ENCODE peak calls at places on chromosome 13, in four cellular contexts. Z, H, N and M are unnamed samples.

GRCh38 chr13:79309690-79310089 is 96.4 kb downstream of the RBM26 start:
- DNase-seq in H (no peak), N (no peak), Z (no peak), M (no peak)

GRCh38 chr13:49421391-49421790 is 22.5 kb downstream of the CAB39L start:
- DNase-seq in N (no peak), H (peak), Z (peak), M (no peak)

GRCh38 chr13:48194392-48194754 is 38.6 kb upstream of the ITM2B start:
- DNase-seq in Z (peak), H (no peak), N (no peak), M (no peak)

GRCh38 chr13:94674609-94675348 is 37.6 kb downstream of the SOX21 start:
- DNase-seq in Z (peak), H (no peak), N (peak), M (peak)

GRCh38 chr13:91286317-91286716 is 61.2 kb upstream of the MIR17HG start:
- DNase-seq in Z (no peak), H (no peak), N (no peak), M (no peak)

GRCh38 chr13:94700536-94700935 is 11.8 kb downstream of the SOX21 start:
- DNase-seq in H (no peak), Z (no peak), N (no peak), M (no peak)

GRCh38 chr13:27953671-27954405 is 15.3 kb downstream of the CDX2 start:
- DNase-seq in Z (peak), N (peak), H (peak), M (peak)

GRCh38 chr13:73174521-73175010 is 115.8 kb downstream of the KLF5 start:
- DNase-seq in N (no peak), Z (no peak), H (no peak), M (no peak)

GRCh38 chr13:106089251-106089940 is 446.1 kb downstream of the EFNB2 start:
- DNase-seq in H (no peak), N (no peak), Z (no peak), M (no peak)

GRCh38 chr13:48746816-48747215 is 93.1 kb downstream of the CYSLTR2 start:
- DNase-seq in H (no peak), N (no peak), Z (peak), M (no peak)

GRCh38 chr13:110820311-110820710 is 94.6 kb downstream of the ANKRD10 start:
- DNase-seq in Z (no peak), H (no peak), N (no peak), M (no peak)

GRCh38 chr13:99331881-99332293 is 24.7 kb upstream of the GPR183 start:
- DNase-seq in H (no peak), N (no peak), Z (no peak), M (no peak)

GRCh38 chr13:74978596-74978995 is 503.4 kb downstream of the TBC1D4 start:
- DNase-seq in Z (no peak), H (no peak), N (no peak), M (no peak)

GRCh38 chr13:45809810-45810394 is 41.7 kb downstream of the SIAH3 start:
- DNase-seq in N (no peak), Z (no peak), H (no peak), M (no peak)

GRCh38 chr13:31639443-31640163 is 99.7 kb upstream of the RXFP2 start:
- DNase-seq in N (no peak), H (no peak), Z (peak), M (no peak)

GRCh38 chr13:41581884-41582547 is 124.7 kb downstream of the RGCC start:
- DNase-seq in N (no peak), Z (peak), H (no peak), M (no peak)

GRCh38 chr13:90690458-90691063 is 656.9 kb upstream of the MIR17HG start:
- DNase-seq in Z (peak), N (no peak), H (no peak), M (no peak)

GRCh38 chr13:104132849-104133248 is 1066.6 kb upstream of the SLC10A2 start:
- DNase-seq in Z (no peak), N (no peak), H (no peak), M (no peak)

GRCh38 chr13:86846501-86846900 is 824.7 kb upstream of the SLITRK5 start:
- DNase-seq in Z (no peak), N (no peak), H (no peak), M (no peak)

GRCh38 chr13:20303636-20304035 is 71.5 kb upstream of the GJB6 start:
- DNase-seq in H (no peak), Z (no peak), N (no peak), M (no peak)

GRCh38 chr13:96090240-96091101 is 564 bp downstream of the HS6ST3 start:
- DNase-seq in Z (peak), H (no peak), N (peak), M (peak)

GRCh38 chr13:36553501-36553900 is 120.3 kb upstream of the SERTM1 start:
- DNase-seq in H (no peak), N (no peak), Z (peak), M (no peak)

GRCh38 chr13:114100446-114101320 is 31.7 kb downstream of the RASA3 start:
- DNase-seq in H (no peak), N (no peak), Z (no peak), M (no peak)

GRCh38 chr13:114099918-114100445 is 32.4 kb downstream of the RASA3 start:
- DNase-seq in Z (peak), N (no peak), H (no peak), M (no peak)

GRCh38 chr13:114102521-114103288 is 29.7 kb downstream of the RASA3 start:
- DNase-seq in N (no peak), H (no peak), Z (no peak), M (no peak)

GRCh38 chr13:114101831-114102520 is 30.4 kb downstream of the RASA3 start:
- DNase-seq in Z (no peak), H (no peak), N (no peak), M (no peak)

GRCh38 chr13:114101325-114101821 is 31.1 kb downstream of the RASA3 start:
- DNase-seq in H (no peak), N (no peak), Z (no peak), M (no peak)
- H3K27ac ChIP-seq in H (no peak), N (no peak), Z (peak), M (peak)

GRCh38 chr13:100584901-100585300 is 3.7 kb downstream of the GGACT start:
- DNase-seq in H (no peak), N (no peak), Z (no peak), M (no peak)

GRCh38 chr13:100589178-100589725 is 663 bp upstream of the GGACT start:
- DNase-seq in Z (no peak), N (no peak), H (no peak), M (no peak)

GRCh38 chr13:100594255-100594654 is 5.7 kb upstream of the GGACT start:
- DNase-seq in Z (no peak), N (no peak), H (no peak), M (no peak)

GRCh38 chr13:100588350-100589177 is at the start of gene GGACT:
- DNase-seq in N (peak), H (peak), Z (peak), M (peak)
- H3K27ac ChIP-seq in N (no peak), H (peak), Z (no peak), M (peak)

GRCh38 chr13:113540523-113540922 is 44.0 kb upstream of the TFDP1 start:
- DNase-seq in Z (no peak), H (no peak), N (no peak), M (no peak)
- H3K27ac ChIP-seq in Z (no peak), H (no peak), N (no peak), M (no peak)

GRCh38 chr13:51637852-51638496 is 53.7 kb downstream of the WDFY2 start:
- DNase-seq in N (no peak), H (no peak), Z (no peak), M (no peak)

GRCh38 chr13:51635137-51635878 is 51.0 kb downstream of the WDFY2 start:
- DNase-seq in N (no peak), Z (no peak), H (no peak), M (no peak)

GRCh38 chr13:51636349-51636890 is 52.2 kb downstream of the WDFY2 start:
- DNase-seq in N (no peak), H (no peak), Z (no peak), M (no peak)

GRCh38 chr13:51638497-51638871 is 54.2 kb downstream of the WDFY2 start:
- DNase-seq in H (no peak), N (no peak), Z (peak), M (peak)

DNA sequence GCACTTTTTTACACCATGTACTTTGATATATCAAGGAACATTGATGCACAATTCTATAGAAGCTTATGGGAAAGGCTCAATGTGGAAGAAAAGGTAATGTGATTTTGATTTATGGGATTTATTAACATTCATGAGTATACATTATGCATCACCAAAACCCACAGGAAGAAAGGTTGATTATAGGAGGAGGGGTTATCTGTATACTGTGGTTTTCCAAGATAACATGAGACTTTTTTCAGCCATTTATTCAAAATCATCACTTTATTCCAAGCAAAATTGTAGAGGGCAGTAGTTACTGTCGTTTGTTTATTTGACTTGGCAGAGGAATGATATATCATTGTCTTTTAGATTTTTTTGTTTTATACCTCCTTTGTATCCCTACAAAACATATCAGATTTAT is 54.9 kb downstream of the WDFY2 start:
- DNase-seq in Z (no peak), H (no peak), N (no peak), M (no peak)
- H3K27ac ChIP-seq in Z (no peak), H (no peak), N (no peak), M (no peak)